ENCODE peak calls at places on chromosomes 3 and 15, in nine cellular contexts. One of them, this sample, is unnamed.

GRCh38 chr3:41684802-41685740 is 276.8 kb downstream of the ULK4 start:
- DNase-seq in mucosa of descending colon: no peak
- DNase-seq in activated gamma-delta T cell treated with anti-CD3 and anti-CD28 coated beads, Interleukin-2, amount 50 U/mL, for 16 hours: no peak
- DNase-seq in activated CD8-positive, alpha-beta memory T cell treated with anti-CD3 and anti-CD28 coated beads for 1 hour: no peak
- DNase-seq in cardiac fibroblast: no peak
- DNase-seq in stimulated activated CD4-positive, alpha-beta T cell treated with anti-CD3 and anti-CD28 coated beads, Interleukin-12 subunit alpha, Interleukin-12 subunit beta, amount 100 ng/mL, for 4 hours: no peak
- DNase-seq in AG20443: no peak
- DNase-seq in kidney glomerular epithelial cell: peak; percentile 86
- DNase-seq in lower lobe of right lung: no peak
- DNase-seq in this sample: peak; percentile 75

GRCh38 chr3:157405457-157405856 is 31.2 kb upstream of the PTX3 start:
- DNase-seq in activated gamma-delta T cell treated with anti-CD3 and anti-CD28 coated beads, Interleukin-2, amount 50 U/mL, for 16 hours: no peak
- DNase-seq in kidney glomerular epithelial cell: no peak
- DNase-seq in mucosa of descending colon: no peak
- DNase-seq in activated CD8-positive, alpha-beta memory T cell treated with anti-CD3 and anti-CD28 coated beads for 1 hour: no peak
- DNase-seq in stimulated activated CD4-positive, alpha-beta T cell treated with anti-CD3 and anti-CD28 coated beads, Interleukin-12 subunit alpha, Interleukin-12 subunit beta, amount 100 ng/mL, for 4 hours: no peak
- DNase-seq in lower lobe of right lung: no peak
- DNase-seq in AG20443: no peak
- DNase-seq in cardiac fibroblast: peak; percentile 51
- DNase-seq in this sample: peak; percentile 77

GRCh38 chr15:93196136-93196670 is 107.2 kb upstream of the RGMA start:
- DNase-seq in stimulated activated CD4-positive, alpha-beta T cell treated with anti-CD3 and anti-CD28 coated beads, Interleukin-12 subunit alpha, Interleukin-12 subunit beta, amount 100 ng/mL, for 4 hours: no peak
- DNase-seq in activated CD8-positive, alpha-beta memory T cell treated with anti-CD3 and anti-CD28 coated beads for 1 hour: no peak
- DNase-seq in activated gamma-delta T cell treated with anti-CD3 and anti-CD28 coated beads, Interleukin-2, amount 50 U/mL, for 16 hours: no peak
- DNase-seq in AG20443: no peak
- DNase-seq in kidney glomerular epithelial cell: no peak
- DNase-seq in mucosa of descending colon: no peak
- DNase-seq in cardiac fibroblast: no peak
- DNase-seq in lower lobe of right lung: no peak
- DNase-seq in this sample: no peak

GRCh38 chr3:170040283-170040907 is 2.6 kb downstream of the GPR160 start:
- DNase-seq in mucosa of descending colon: no peak
- DNase-seq in stimulated activated CD4-positive, alpha-beta T cell treated with anti-CD3 and anti-CD28 coated beads, Interleukin-12 subunit alpha, Interleukin-12 subunit beta, amount 100 ng/mL, for 4 hours: no peak
- DNase-seq in kidney glomerular epithelial cell: no peak
- DNase-seq in lower lobe of right lung: no peak
- DNase-seq in activated gamma-delta T cell treated with anti-CD3 and anti-CD28 coated beads, Interleukin-2, amount 50 U/mL, for 16 hours: no peak
- DNase-seq in activated CD8-positive, alpha-beta memory T cell treated with anti-CD3 and anti-CD28 coated beads for 1 hour: no peak
- DNase-seq in cardiac fibroblast: no peak
- DNase-seq in AG20443: no peak
- DNase-seq in this sample: no peak

GRCh38 chr3:114454592-114455251 is 160.9 kb downstream of the TIGIT start:
- DNase-seq in stimulated activated CD4-positive, alpha-beta T cell treated with anti-CD3 and anti-CD28 coated beads, Interleukin-12 subunit alpha, Interleukin-12 subunit beta, amount 100 ng/mL, for 4 hours: no peak
- DNase-seq in cardiac fibroblast: peak; percentile 28
- DNase-seq in lower lobe of right lung: no peak
- DNase-seq in AG20443: no peak
- DNase-seq in kidney glomerular epithelial cell: no peak
- DNase-seq in activated gamma-delta T cell treated with anti-CD3 and anti-CD28 coated beads, Interleukin-2, amount 50 U/mL, for 16 hours: no peak
- DNase-seq in mucosa of descending colon: no peak
- DNase-seq in activated CD8-positive, alpha-beta memory T cell treated with anti-CD3 and anti-CD28 coated beads for 1 hour: no peak
- DNase-seq in this sample: peak; percentile 53

GRCh38 chr3:64048631-64049061 is 25.4 kb upstream of the PSMD6 start:
- DNase-seq in cardiac fibroblast: peak; percentile 43
- DNase-seq in activated gamma-delta T cell treated with anti-CD3 and anti-CD28 coated beads, Interleukin-2, amount 50 U/mL, for 16 hours: no peak
- DNase-seq in mucosa of descending colon: no peak
- DNase-seq in lower lobe of right lung: no peak
- DNase-seq in stimulated activated CD4-positive, alpha-beta T cell treated with anti-CD3 and anti-CD28 coated beads, Interleukin-12 subunit alpha, Interleukin-12 subunit beta, amount 100 ng/mL, for 4 hours: no peak
- DNase-seq in activated CD8-positive, alpha-beta memory T cell treated with anti-CD3 and anti-CD28 coated beads for 1 hour: no peak
- DNase-seq in kidney glomerular epithelial cell: no peak
- DNase-seq in AG20443: peak; percentile 59
- DNase-seq in this sample: peak; percentile 43

GRCh38 chr15:79002631-79003030 is 57.8 kb upstream of the CTSH start:
- DNase-seq in activated CD8-positive, alpha-beta memory T cell treated with anti-CD3 and anti-CD28 coated beads for 1 hour: no peak
- DNase-seq in activated gamma-delta T cell treated with anti-CD3 and anti-CD28 coated beads, Interleukin-2, amount 50 U/mL, for 16 hours: no peak
- DNase-seq in mucosa of descending colon: no peak
- DNase-seq in AG20443: no peak
- DNase-seq in kidney glomerular epithelial cell: no peak
- DNase-seq in lower lobe of right lung: no peak
- DNase-seq in stimulated activated CD4-positive, alpha-beta T cell treated with anti-CD3 and anti-CD28 coated beads, Interleukin-12 subunit alpha, Interleukin-12 subunit beta, amount 100 ng/mL, for 4 hours: no peak
- DNase-seq in cardiac fibroblast: no peak
- DNase-seq in this sample: no peak

GRCh38 chr15:65547841-65548240 is 17.6 kb downstream of the HACD3 start:
- DNase-seq in cardiac fibroblast: no peak
- DNase-seq in mucosa of descending colon: no peak
- DNase-seq in activated gamma-delta T cell treated with anti-CD3 and anti-CD28 coated beads, Interleukin-2, amount 50 U/mL, for 16 hours: no peak
- DNase-seq in stimulated activated CD4-positive, alpha-beta T cell treated with anti-CD3 and anti-CD28 coated beads, Interleukin-12 subunit alpha, Interleukin-12 subunit beta, amount 100 ng/mL, for 4 hours: no peak
- DNase-seq in AG20443: no peak
- DNase-seq in activated CD8-positive, alpha-beta memory T cell treated with anti-CD3 and anti-CD28 coated beads for 1 hour: no peak
- DNase-seq in lower lobe of right lung: no peak
- DNase-seq in kidney glomerular epithelial cell: no peak
- DNase-seq in this sample: no peak

GRCh38 chr3:71345429-71346027 is 238.0 kb downstream of the FOXP1 start:
- DNase-seq in kidney glomerular epithelial cell: no peak
- DNase-seq in cardiac fibroblast: peak; percentile 51
- DNase-seq in activated gamma-delta T cell treated with anti-CD3 and anti-CD28 coated beads, Interleukin-2, amount 50 U/mL, for 16 hours: no peak
- DNase-seq in AG20443: peak; percentile 61
- DNase-seq in lower lobe of right lung: no peak
- DNase-seq in activated CD8-positive, alpha-beta memory T cell treated with anti-CD3 and anti-CD28 coated beads for 1 hour: no peak
- DNase-seq in stimulated activated CD4-positive, alpha-beta T cell treated with anti-CD3 and anti-CD28 coated beads, Interleukin-12 subunit alpha, Interleukin-12 subunit beta, amount 100 ng/mL, for 4 hours: no peak
- DNase-seq in mucosa of descending colon: no peak
- DNase-seq in this sample: peak; percentile 60

This sample was measured in astrocyte of the spinal cord.